ENCODE peak calls at places on chromosome 1, in six cellular contexts. W is lung microvascular endothelial cell, O is NB4, L is endothelial cell, N is NCI-H1092, Q is C1 segment of cervical spinal cord. F is an unnamed sample.

GRCh38 chr1:42340093-42340492 is 5.1 kb upstream of the FOXJ3 start:
- DNase-seq in L (no peak), N (peak; percentile 99), Q (no peak), W (no peak), O (no peak), F (no peak)

GRCh38 chr1:192104852-192105251 is 53.4 kb upstream of the RGS18 start:
- DNase-seq in O (no peak), W (peak; percentile 50), L (no peak), Q (no peak), N (no peak), F (no peak)

GRCh38 chr1:225554216-225554812 is 98.6 kb downstream of the ENAH start:
- DNase-seq in W (peak; percentile 46), L (no peak), Q (no peak), O (peak; percentile 52), N (no peak), F (no peak)

GRCh38 chr1:5993553-5994510 is 1.6 kb upstream of the NPHP4 start:
- DNase-seq in W (no peak), Q (no peak), O (peak; percentile 28), L (no peak), N (no peak), F (no peak)

GRCh38 chr1:68225781-68226180 is 6.5 kb downstream of the WLS start:
- DNase-seq in Q (no peak), L (no peak), N (no peak), W (no peak), O (no peak), F (no peak)

GRCh38 chr1:108893141-108893530 is 16.4 kb downstream of the GPSM2 start:
- DNase-seq in N (no peak), W (peak; percentile 26), Q (no peak), L (no peak), O (no peak), F (no peak)

GRCh38 chr1:35577071-35577998 is 4.2 kb downstream of the TFAP2E start:
- DNase-seq in O (peak; percentile 93), W (peak; percentile 49), N (no peak), Q (no peak), L (peak; percentile 43), F (no peak)

GRCh38 chr1:201676061-201676644 is 137.2 kb downstream of the NAV1 start:
- DNase-seq in W (no peak), O (peak; percentile 7), Q (peak; percentile 27), N (no peak), L (no peak), F (no peak)

F was measured in esophagus muscularis mucosa.